ENCODE peak calls at places on chromosomes 3 and 15, in nine cellular contexts. R is endothelial cell, T is GM12864, C is nephron progenitor cell, N is lower lobe of right lung, U is breast epithelium, Y is IMR-90, V is GM20000, P is heart right ventricle. Z is an unnamed sample.

GRCh38 chr3:157201648-157202278 is 41.8 kb upstream of the CCNL1 start:
- DNase-seq in R (no peak), T (no peak), C (no peak), N (no peak), U (no peak), Y (peak; percentile 40), V (peak; percentile 54), P (no peak), Z (no peak)

GRCh38 chr3:34584971-34585370 is 786.5 kb downstream of the PDCD6IP start:
- DNase-seq in R (no peak), T (no peak), C (no peak), N (no peak), U (no peak), Y (no peak), V (no peak), P (no peak), Z (no peak)

GRCh38 chr15:87416591-87417257 is 839.8 kb downstream of the NTRK3 start:
- DNase-seq in R (no peak), T (no peak), C (no peak), N (no peak), U (no peak), Y (no peak), V (no peak), P (no peak), Z (no peak)

GRCh38 chr3:133833880-133834620 is 28.4 kb downstream of the SRPRB start:
- DNase-seq in R (no peak), T (no peak), C (no peak), N (no peak), U (no peak), Y (no peak), V (no peak), P (no peak), Z (no peak)

GRCh38 chr3:153429821-153430220 is 267.8 kb downstream of the RAP2B start:
- DNase-seq in R (no peak), T (no peak), C (no peak), N (no peak), U (no peak), Y (no peak), V (no peak), P (no peak), Z (no peak)

GRCh38 chr15:59736181-59736580 is 47.1 kb upstream of the BNIP2 start:
- DNase-seq in R (no peak), T (no peak), C (no peak), N (no peak), U (no peak), Y (no peak), V (no peak), P (no peak), Z (no peak)

GRCh38 chr15:51281368-51281967 is 56.9 kb downstream of the CYP19A1 start:
- DNase-seq in R (peak; percentile 74), T (no peak), C (peak; percentile 63), N (peak; percentile 68), U (no peak), Y (peak; percentile 53), V (peak; percentile 71), P (peak; percentile 63), Z (peak; percentile 29)

GRCh38 chr3:195238626-195239118 is 32.3 kb downstream of the XXYLT1 start:
- DNase-seq in R (no peak), T (no peak), C (no peak), N (peak; percentile 22), U (peak; percentile 27), Y (peak; percentile 50), V (no peak), P (no peak), Z (no peak)

GRCh38 chr15:73900129-73900712 is 26.0 kb upstream of the LOXL1 start:
- DNase-seq in R (no peak), T (no peak), C (no peak), N (no peak), U (no peak), Y (peak; percentile 17), V (no peak), P (no peak), Z (no peak)

GRCh38 chr15:99580061-99580460 is 14.3 kb downstream of the MEF2A start:
- DNase-seq in R (no peak), T (no peak), C (no peak), N (no peak), U (no peak), Y (no peak), V (no peak), P (no peak), Z (no peak)

DNA sequence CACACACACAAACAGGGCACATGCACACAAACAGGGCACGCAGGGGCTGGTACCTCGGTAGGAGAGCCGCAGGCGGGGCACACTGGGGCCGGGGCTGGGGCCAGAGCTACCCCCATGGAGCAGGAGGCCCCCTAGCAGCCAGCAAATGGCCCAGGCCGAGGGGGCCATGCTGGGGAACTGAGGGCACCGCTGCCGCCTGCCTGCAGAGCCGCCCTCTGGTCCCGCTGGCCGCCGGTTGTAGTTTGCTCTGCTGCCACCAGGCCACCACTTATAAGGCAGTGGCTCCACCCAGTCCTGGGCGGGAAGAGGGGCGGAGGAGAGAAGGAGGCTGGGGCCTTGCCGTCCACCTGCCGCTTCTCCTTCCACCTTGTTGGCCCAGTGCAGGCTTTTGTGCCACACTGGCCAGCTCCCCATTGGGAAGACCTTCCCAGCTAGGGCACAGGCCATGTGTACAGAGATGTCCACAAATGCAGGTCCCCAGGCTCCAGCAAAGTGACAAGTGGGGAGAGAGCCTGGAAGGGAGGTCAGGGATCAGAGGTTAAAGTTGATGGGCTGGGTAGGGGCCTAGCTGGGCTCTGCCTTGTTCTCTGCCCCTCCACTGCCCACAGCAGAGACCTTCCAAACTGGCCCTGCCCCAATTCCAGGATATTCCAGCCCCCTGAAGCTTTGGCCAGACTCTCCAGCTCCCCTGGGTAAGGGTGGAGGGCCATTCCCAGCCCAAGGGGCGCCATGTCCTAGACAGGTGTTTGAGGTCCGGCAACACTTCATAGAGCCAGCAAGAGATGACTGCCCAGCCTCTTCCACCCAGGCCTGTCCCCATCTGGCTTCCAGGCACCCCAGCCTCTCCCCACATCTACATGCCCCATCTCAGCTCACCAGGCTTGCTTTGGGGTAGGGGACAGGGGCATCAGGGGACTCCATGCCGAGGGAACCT is at the start of gene SEMA3G:
- DNase-seq in R (peak; percentile 77), T (peak; percentile 19), C (peak; percentile 77), N (peak; percentile 91), U (peak; percentile 83), Y (peak; percentile 34), V (peak; percentile 83), P (peak; percentile 75), Z (peak; percentile 63)
- TF ChIP-seq CTCF in R (peak; percentile 60), T (peak; percentile 66), C (peak; percentile 62), N (peak; percentile 84), U (peak; percentile 74), Y (peak; percentile 50), V (peak; percentile 15), P (peak; percentile 33), Z (peak; percentile 48)

DNA sequence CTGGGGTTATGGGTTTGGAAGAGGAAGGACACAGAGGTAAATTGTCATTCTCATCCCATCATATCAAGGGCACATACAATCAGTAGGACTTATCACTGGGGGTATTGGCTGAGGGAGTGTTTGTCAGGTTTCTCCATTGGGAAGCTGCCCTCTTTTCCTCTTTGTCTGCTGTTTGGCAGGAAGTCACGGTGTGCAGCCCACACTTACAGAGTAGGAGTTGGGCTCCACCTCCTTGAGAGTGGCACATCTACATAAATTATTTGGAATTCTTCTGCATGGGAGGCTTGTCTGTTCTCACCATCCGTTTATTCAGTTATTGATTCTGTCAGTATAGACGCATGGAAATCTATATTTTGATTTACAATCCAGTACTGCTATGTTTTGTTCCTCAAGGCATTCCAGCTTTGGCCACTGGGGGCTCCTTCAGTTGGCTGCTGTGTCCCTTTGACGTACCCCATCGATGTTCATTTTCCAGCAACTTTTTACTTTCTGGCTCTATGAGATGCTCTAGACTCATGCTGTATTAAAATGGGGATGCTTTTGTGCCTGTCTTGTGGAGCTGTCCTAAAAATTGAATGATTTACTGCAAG is 200.3 kb downstream of the SLCO3A1 start:
- DNase-seq in R (no peak), T (no peak), C (no peak), N (no peak), U (no peak), Y (no peak), V (no peak), P (no peak), Z (no peak)
- TF ChIP-seq CTCF in R (peak; percentile 57), T (peak; percentile 46), C (peak; percentile 48), N (peak; percentile 15), U (peak; percentile 14), Y (no peak), V (no peak), P (no peak), Z (peak; percentile 58)

GRCh38 chr3:196868297-196868661 is 559 bp downstream of the SENP5 start:
- DNase-seq in R (peak; percentile 57), T (no peak), C (peak; percentile 56), N (peak; percentile 52), U (no peak), Y (peak; percentile 9), V (peak; percentile 36), P (no peak), Z (no peak)

GRCh38 chr3:196872316-196872715 is 4.6 kb downstream of the SENP5 start:
- DNase-seq in R (no peak), T (no peak), C (no peak), N (no peak), U (no peak), Y (peak; percentile 72), V (no peak), P (no peak), Z (no peak)

GRCh38 chr3:196867507-196868296 is at the start of gene SENP5:
- DNase-seq in R (peak; percentile 94), T (peak; percentile 61), C (peak; percentile 92), N (peak; percentile 95), U (peak; percentile 87), Y (peak; percentile 86), V (peak; percentile 97), P (peak; percentile 92), Z (peak; percentile 92)

DNA sequence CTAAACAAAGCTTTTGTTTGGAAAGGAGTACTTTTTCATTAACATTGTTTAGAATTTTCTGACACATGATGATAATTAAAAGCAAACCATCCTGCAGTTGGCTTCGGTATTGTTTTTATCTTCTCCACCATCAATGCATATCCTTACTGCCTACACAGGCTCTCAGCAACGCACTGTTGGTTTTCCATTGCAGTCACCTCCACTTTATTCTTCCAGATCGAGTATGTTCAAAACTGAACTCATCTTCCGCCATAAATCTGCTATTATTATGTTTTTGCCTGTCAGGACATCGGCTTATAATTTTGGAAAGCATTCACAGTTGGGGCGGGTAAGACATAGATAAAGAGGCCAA is 589 bp upstream of the SENP5 start:
- DNase-seq in R (no peak), T (no peak), C (no peak), N (no peak), U (no peak), Y (no peak), V (no peak), P (no peak), Z (no peak)
- TF ChIP-seq CTCF in R (no peak), T (no peak), C (no peak), N (no peak), U (no peak), Y (no peak), V (no peak), P (no peak), Z (no peak)

DNA sequence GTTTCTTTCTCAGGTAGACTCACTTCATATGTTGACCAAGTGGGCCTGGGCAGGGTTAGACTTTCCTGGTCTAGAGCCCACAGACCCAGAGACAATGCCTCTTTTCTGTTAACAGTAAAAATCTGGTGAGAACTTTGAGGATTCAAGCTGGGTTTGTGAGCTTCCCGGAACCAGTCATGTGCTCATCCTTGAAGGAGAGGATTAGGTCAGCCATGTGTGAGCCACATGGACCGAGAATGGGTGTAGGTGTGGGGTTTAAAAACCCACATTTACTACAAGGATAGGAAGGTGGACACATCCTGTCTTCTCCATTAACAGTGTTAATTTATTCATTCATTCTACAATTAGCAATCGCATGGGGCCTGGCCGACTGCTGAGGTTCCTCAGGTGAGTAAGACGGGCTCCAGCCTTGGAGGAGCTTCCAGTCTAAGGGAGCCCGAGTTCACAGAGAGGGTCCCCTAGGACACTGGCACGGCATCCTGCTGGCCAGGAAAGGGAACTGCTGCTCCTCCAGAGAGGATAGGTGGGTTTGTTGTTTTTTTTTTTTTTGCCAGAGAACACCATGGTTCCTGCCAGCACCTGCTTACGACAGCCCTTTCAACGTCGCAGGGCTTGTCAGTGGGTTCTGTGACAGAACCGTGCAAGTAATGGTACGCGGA is 69.0 kb downstream of the SQOR start:
- DNase-seq in R (no peak), T (no peak), C (no peak), N (no peak), U (no peak), Y (no peak), V (no peak), P (no peak), Z (no peak)
- TF ChIP-seq CTCF in R (peak; percentile 47), T (peak; percentile 35), C (peak; percentile 56), N (peak; percentile 11), U (no peak), Y (peak; percentile 7), V (no peak), P (no peak), Z (no peak)

Z was measured in GM06990.